ENCODE peak calls at places on chromosomes 16 and 17, in five cellular contexts. J is K562, M is GM12878, T is H1, H is HepG2. R is an unnamed sample.

GRCh38 chr17:48546924-48547838 is 2.3 kb upstream of the HOXB2 start:
- DNase-seq in J (peak), M (no peak), T (no peak), H (no peak), R (no peak)

GRCh38 chr16:559411-560207 is 585 bp upstream of the PRR35 start:
- DNase-seq in J (no peak), M (no peak), T (no peak), H (no peak), R (no peak)

GRCh38 chr16:87324411-87325275 is 7.5 kb upstream of the C16orf95 start:
- DNase-seq in J (peak), M (no peak), T (peak), H (peak), R (no peak)

GRCh38 chr17:42132941-42133340 is 10.3 kb downstream of the HSPB9 start:
- DNase-seq in J (no peak), M (no peak), T (no peak), H (no peak), R (no peak)

GRCh38 chr17:66460558-66460957 is 158.1 kb downstream of the PRKCA start:
- DNase-seq in J (no peak), M (no peak), T (no peak), H (no peak), R (no peak)

GRCh38 chr17:4734857-4735475 is 3.7 kb downstream of the MED11 start:
- DNase-seq in J (no peak), M (no peak), T (no peak), H (no peak), R (no peak)

GRCh38 chr17:34578016-34578415 is 1.4 kb upstream of the TMEM132E start:
- DNase-seq in J (no peak), M (no peak), T (no peak), H (no peak), R (no peak)

GRCh38 chr17:49372428-49372827 is 10.4 kb upstream of the ZNF652 start:
- DNase-seq in J (no peak), M (no peak), T (no peak), H (no peak), R (no peak)

GRCh38 chr16:17293813-17294558 is 176.8 kb downstream of the XYLT1 start:
- DNase-seq in J (no peak), M (no peak), T (no peak), H (no peak), R (no peak)

GRCh38 chr16:29940656-29941055 is 14.6 kb upstream of the KCTD13 start:
- DNase-seq in J (no peak), M (no peak), T (no peak), H (no peak), R (no peak)

GRCh38 chr16:50909831-50910697 is 168.2 kb downstream of the CYLD start:
- DNase-seq in J (no peak), M (no peak), T (no peak), H (no peak), R (no peak)

GRCh38 chr17:61837175-61838051 is 25.9 kb downstream of the BRIP1 start:
- DNase-seq in J (peak), M (peak), T (no peak), H (peak), R (peak)

GRCh38 chr17:31581022-31581483 is 189.6 kb downstream of the RAB11FIP4 start:
- DNase-seq in J (no peak), M (no peak), T (no peak), H (no peak), R (no peak)

DNA sequence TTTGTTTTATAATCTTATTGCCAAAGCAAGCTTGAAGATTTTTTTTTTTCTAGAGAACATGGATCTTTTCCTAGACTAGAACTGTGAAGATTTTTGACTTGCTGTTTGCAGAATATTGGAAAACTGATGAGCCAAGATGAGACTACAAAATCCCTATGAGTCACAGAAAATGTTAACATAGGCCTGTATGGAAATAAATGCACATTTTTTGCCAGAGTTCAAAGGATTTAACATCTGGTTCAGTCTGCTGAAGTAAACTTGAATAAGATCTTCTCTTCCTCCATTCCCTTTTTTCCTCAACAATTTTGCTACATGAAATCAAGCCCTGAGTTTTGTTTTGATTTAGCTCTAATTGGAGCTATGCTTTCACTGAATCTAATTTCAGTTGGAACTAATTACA is 387.3 kb upstream of the GOT2 start:
- DNase-seq in J (no peak), M (no peak), T (no peak), H (no peak), R (no peak)
- TF ChIP-seq SP1 in J (no peak), M (no peak), T (no peak), H (no peak), R (no peak)

GRCh38 chr17:12579245-12579644 is 86.4 kb upstream of the MYOCD start:
- DNase-seq in J (no peak), M (no peak), T (no peak), H (no peak), R (no peak)
- H3K27ac ChIP-seq in J (no peak), M (no peak), T (no peak), H (no peak), R (no peak)

GRCh38 chr16:89880477-89881367 is 7.3 kb downstream of the TCF25 start:
- DNase-seq in J (no peak), M (no peak), T (no peak), H (no peak), R (no peak)
- TF ChIP-seq SP1 in J (no peak), M (no peak), T (no peak), H (no peak), R (no peak)

GRCh38 chr16:84086996-84087395 is 29.7 kb downstream of the MBTPS1 start:
- DNase-seq in J (no peak), M (no peak), T (no peak), H (no peak), R (no peak)
- H3K27ac ChIP-seq in J (no peak), M (no peak), T (no peak), H (no peak), R (no peak)

GRCh38 chr16:25311039-25311438 is 53.4 kb upstream of the ZKSCAN2 start:
- DNase-seq in J (no peak), M (no peak), T (no peak), H (no peak), R (no peak)
- TF ChIP-seq SP1 in J (no peak), M (no peak), T (no peak), H (no peak), R (no peak)

R was measured in HCT116.